ENCODE peak calls at places on chromosomes 6 and 20, in five cellular contexts. One of them, this sample, is unnamed.
A peak's percentile ranks its signal among the peaks of the same experiment; 100 is the strongest.

GRCh38 chr20:33305591-33306057 is 22.6 kb downstream of the BPIFB1 start:
- DNase-seq in CD4-positive, alpha-beta T cell: no peak
- DNase-seq in upper lobe of left lung: no peak
- DNase-seq in OCI-LY7: no peak
- DNase-seq in fibroblast of the aortic adventitia: no peak
- DNase-seq in this sample: no peak

GRCh38 chr6:92538296-92538695 is 881.1 kb downstream of the EPHA7 start:
- DNase-seq in fibroblast of the aortic adventitia: no peak
- DNase-seq in upper lobe of left lung: no peak
- DNase-seq in CD4-positive, alpha-beta T cell: no peak
- DNase-seq in OCI-LY7: no peak
- DNase-seq in this sample: no peak

GRCh38 chr6:125945378-125946141 is 11.0 kb upstream of the HINT3 start:
- DNase-seq in OCI-LY7: no peak
- DNase-seq in fibroblast of the aortic adventitia: peak; percentile 93
- DNase-seq in CD4-positive, alpha-beta T cell: no peak
- DNase-seq in upper lobe of left lung: no peak
- DNase-seq in this sample: no peak

GRCh38 chr6:166417285-166417691 is 34.5 kb upstream of the MPC1 start:
- DNase-seq in fibroblast of the aortic adventitia: no peak
- DNase-seq in CD4-positive, alpha-beta T cell: peak; percentile 44
- DNase-seq in OCI-LY7: no peak
- DNase-seq in upper lobe of left lung: no peak
- DNase-seq in this sample: no peak

GRCh38 chr6:168628732-168629245 is 187.8 kb downstream of the SMOC2 start:
- DNase-seq in OCI-LY7: no peak
- DNase-seq in CD4-positive, alpha-beta T cell: no peak
- DNase-seq in fibroblast of the aortic adventitia: no peak
- DNase-seq in upper lobe of left lung: peak; percentile 56
- DNase-seq in this sample: no peak

GRCh38 chr6:7827142-7827541 is 83.4 kb downstream of the TXNDC5 start:
- DNase-seq in fibroblast of the aortic adventitia: peak; percentile 90
- DNase-seq in upper lobe of left lung: peak; percentile 62
- DNase-seq in OCI-LY7: no peak
- DNase-seq in CD4-positive, alpha-beta T cell: no peak
- DNase-seq in this sample: no peak

GRCh38 chr6:123352279-123352678 is 284.5 kb downstream of the TRDN start:
- DNase-seq in fibroblast of the aortic adventitia: no peak
- DNase-seq in CD4-positive, alpha-beta T cell: no peak
- DNase-seq in OCI-LY7: no peak
- DNase-seq in upper lobe of left lung: no peak
- DNase-seq in this sample: no peak

GRCh38 chr6:119353696-119354095 is 4.1 kb upstream of the MAN1A1 start:
- DNase-seq in CD4-positive, alpha-beta T cell: no peak
- DNase-seq in upper lobe of left lung: no peak
- DNase-seq in OCI-LY7: peak; percentile 34
- DNase-seq in fibroblast of the aortic adventitia: no peak
- DNase-seq in this sample: no peak

GRCh38 chr6:142226731-142227130 is 75.1 kb upstream of the ADGRG6 start:
- DNase-seq in upper lobe of left lung: no peak
- DNase-seq in fibroblast of the aortic adventitia: no peak
- DNase-seq in CD4-positive, alpha-beta T cell: no peak
- DNase-seq in OCI-LY7: no peak
- DNase-seq in this sample: no peak

GRCh38 chr20:17571153-17571527 is 1.3 kb downstream of the DSTN start:
- DNase-seq in CD4-positive, alpha-beta T cell: no peak
- DNase-seq in OCI-LY7: peak; percentile 35
- DNase-seq in fibroblast of the aortic adventitia: peak; percentile 47
- DNase-seq in upper lobe of left lung: no peak
- DNase-seq in this sample: no peak

GRCh38 chr6:13358486-13358885 is 30.1 kb upstream of the TBC1D7 start:
- DNase-seq in OCI-LY7: no peak
- DNase-seq in CD4-positive, alpha-beta T cell: no peak
- DNase-seq in fibroblast of the aortic adventitia: no peak
- DNase-seq in upper lobe of left lung: no peak
- DNase-seq in this sample: no peak

GRCh38 chr6:34333858-34334257 is 58.6 kb downstream of the NUDT3 start:
- DNase-seq in fibroblast of the aortic adventitia: no peak
- DNase-seq in upper lobe of left lung: no peak
- DNase-seq in CD4-positive, alpha-beta T cell: no peak
- DNase-seq in OCI-LY7: no peak
- DNase-seq in this sample: no peak

GRCh38 chr6:46062312-46062711 is 46.7 kb upstream of the CLIC5 start:
- DNase-seq in CD4-positive, alpha-beta T cell: no peak
- DNase-seq in upper lobe of left lung: no peak
- DNase-seq in fibroblast of the aortic adventitia: peak; percentile 35
- DNase-seq in OCI-LY7: no peak
- DNase-seq in this sample: no peak

GRCh38 chr6:149127212-149127611 is 190.3 kb upstream of the TAB2 start:
- DNase-seq in OCI-LY7: no peak
- DNase-seq in fibroblast of the aortic adventitia: peak; percentile 84
- DNase-seq in CD4-positive, alpha-beta T cell: no peak
- DNase-seq in upper lobe of left lung: no peak
- DNase-seq in this sample: no peak

GRCh38 chr6:165231581-165232276 is 77.7 kb downstream of the C6orf118 start:
- DNase-seq in upper lobe of left lung: no peak
- DNase-seq in fibroblast of the aortic adventitia: peak; percentile 71
- DNase-seq in CD4-positive, alpha-beta T cell: no peak
- DNase-seq in OCI-LY7: peak; percentile 3
- DNase-seq in this sample: no peak

GRCh38 chr6:165232277-165232654 is 77.1 kb downstream of the C6orf118 start:
- DNase-seq in upper lobe of left lung: no peak
- DNase-seq in CD4-positive, alpha-beta T cell: no peak
- DNase-seq in fibroblast of the aortic adventitia: no peak
- DNase-seq in OCI-LY7: no peak
- DNase-seq in this sample: no peak

GRCh38 chr6:165227644-165228329 is 81.6 kb downstream of the C6orf118 start:
- DNase-seq in fibroblast of the aortic adventitia: peak; percentile 73
- DNase-seq in OCI-LY7: no peak
- DNase-seq in CD4-positive, alpha-beta T cell: no peak
- DNase-seq in upper lobe of left lung: no peak
- DNase-seq in this sample: no peak

GRCh38 chr6:165231177-165231576 is 78.2 kb downstream of the C6orf118 start:
- DNase-seq in upper lobe of left lung: no peak
- DNase-seq in fibroblast of the aortic adventitia: no peak
- DNase-seq in CD4-positive, alpha-beta T cell: no peak
- DNase-seq in OCI-LY7: no peak
- DNase-seq in this sample: no peak

DNA sequence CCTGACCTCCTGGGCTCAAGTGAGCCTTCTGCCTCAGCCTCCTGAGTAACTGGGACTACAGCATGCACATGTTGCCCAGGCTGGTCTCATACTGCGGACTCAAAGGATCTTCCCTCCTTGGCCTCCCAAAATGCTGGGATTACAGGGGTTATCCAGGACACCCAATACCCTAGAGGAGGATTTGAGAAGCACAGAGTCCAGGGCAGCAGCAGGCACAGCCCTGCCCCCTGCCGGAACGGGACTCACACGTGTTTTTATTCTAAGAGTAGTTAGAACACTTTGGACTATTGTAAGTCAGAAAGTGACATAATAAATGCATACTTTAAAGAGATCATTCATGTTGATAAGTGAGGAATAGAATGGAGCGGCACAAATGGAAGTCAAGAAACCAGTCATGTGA is 80.2 kb downstream of the C6orf118 start:
- DNase-seq in fibroblast of the aortic adventitia: no peak
- DNase-seq in upper lobe of left lung: no peak
- DNase-seq in CD4-positive, alpha-beta T cell: no peak
- DNase-seq in OCI-LY7: no peak
- DNase-seq in this sample: no peak
- TF ChIP-seq CTCF in fibroblast of the aortic adventitia: no peak
- TF ChIP-seq CTCF in upper lobe of left lung: no peak
- TF ChIP-seq CTCF in CD4-positive, alpha-beta T cell: no peak
- TF ChIP-seq CTCF in OCI-LY7: no peak
- TF ChIP-seq CTCF in this sample: no peak

GRCh38 chr6:43262000-43262779 is 18.9 kb downstream of the TTBK1 start:
- DNase-seq in fibroblast of the aortic adventitia: no peak
- DNase-seq in upper lobe of left lung: no peak
- DNase-seq in CD4-positive, alpha-beta T cell: no peak
- DNase-seq in OCI-LY7: no peak
- DNase-seq in this sample: no peak

GRCh38 chr6:43262780-43263313 is 19.6 kb downstream of the TTBK1 start:
- DNase-seq in OCI-LY7: no peak
- DNase-seq in fibroblast of the aortic adventitia: no peak
- DNase-seq in CD4-positive, alpha-beta T cell: no peak
- DNase-seq in upper lobe of left lung: peak; percentile 78
- DNase-seq in this sample: no peak

GRCh38 chr6:43264599-43264998 is 21.3 kb downstream of the TTBK1 start:
- DNase-seq in upper lobe of left lung: no peak
- DNase-seq in OCI-LY7: no peak
- DNase-seq in fibroblast of the aortic adventitia: no peak
- DNase-seq in CD4-positive, alpha-beta T cell: no peak
- DNase-seq in this sample: no peak

GRCh38 chr6:43265564-43265963 is 22.3 kb downstream of the TTBK1 start:
- DNase-seq in OCI-LY7: no peak
- DNase-seq in fibroblast of the aortic adventitia: no peak
- DNase-seq in CD4-positive, alpha-beta T cell: no peak
- DNase-seq in upper lobe of left lung: no peak
- DNase-seq in this sample: no peak

GRCh38 chr6:43263314-43264178 is 20.3 kb downstream of the TTBK1 start:
- DNase-seq in CD4-positive, alpha-beta T cell: peak; percentile 70
- DNase-seq in OCI-LY7: peak; percentile 83
- DNase-seq in upper lobe of left lung: peak; percentile 70
- DNase-seq in fibroblast of the aortic adventitia: peak; percentile 66
- DNase-seq in this sample: peak; percentile 72
- TF ChIP-seq CTCF in CD4-positive, alpha-beta T cell: peak; percentile 72
- TF ChIP-seq CTCF in OCI-LY7: peak; percentile 94
- TF ChIP-seq CTCF in upper lobe of left lung: peak; percentile 69
- TF ChIP-seq CTCF in fibroblast of the aortic adventitia: peak; percentile 81
- TF ChIP-seq CTCF in this sample: peak; percentile 27

GRCh38 chr6:71040841-71041240 is 84.0 kb upstream of the B3GAT2 start:
- DNase-seq in CD4-positive, alpha-beta T cell: no peak
- DNase-seq in fibroblast of the aortic adventitia: no peak
- DNase-seq in upper lobe of left lung: no peak
- DNase-seq in OCI-LY7: no peak
- DNase-seq in this sample: no peak

GRCh38 chr6:71047401-71047800 is 90.5 kb upstream of the B3GAT2 start:
- DNase-seq in CD4-positive, alpha-beta T cell: no peak
- DNase-seq in OCI-LY7: no peak
- DNase-seq in fibroblast of the aortic adventitia: no peak
- DNase-seq in upper lobe of left lung: no peak
- DNase-seq in this sample: no peak

GRCh38 chr6:71045296-71045695 is 88.4 kb upstream of the B3GAT2 start:
- DNase-seq in CD4-positive, alpha-beta T cell: no peak
- DNase-seq in OCI-LY7: no peak
- DNase-seq in fibroblast of the aortic adventitia: no peak
- DNase-seq in upper lobe of left lung: no peak
- DNase-seq in this sample: no peak

GRCh38 chr6:71044753-71045152 is 87.9 kb upstream of the B3GAT2 start:
- DNase-seq in OCI-LY7: no peak
- DNase-seq in fibroblast of the aortic adventitia: no peak
- DNase-seq in upper lobe of left lung: no peak
- DNase-seq in CD4-positive, alpha-beta T cell: no peak
- DNase-seq in this sample: no peak

DNA sequence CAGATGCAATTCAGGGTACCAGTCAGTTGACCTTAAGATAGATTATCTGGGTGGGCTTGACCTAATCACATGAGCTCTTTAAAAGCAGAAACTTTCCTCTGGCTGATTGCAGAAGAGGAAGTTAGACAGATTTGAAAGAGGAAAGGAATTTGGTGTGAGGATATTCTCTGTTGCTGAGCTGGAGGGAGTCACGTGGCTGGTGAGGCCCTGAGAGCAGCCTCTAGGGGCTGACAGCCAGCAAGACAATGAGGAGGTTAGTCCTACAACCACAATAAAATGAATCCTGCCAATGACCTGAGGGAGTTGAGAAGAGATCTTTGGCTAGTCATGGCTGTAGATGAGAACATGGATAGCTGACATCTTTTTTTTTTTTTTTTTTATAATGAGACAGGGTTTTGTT is 87.0 kb upstream of the B3GAT2 start:
- DNase-seq in upper lobe of left lung: no peak
- DNase-seq in fibroblast of the aortic adventitia: no peak
- DNase-seq in CD4-positive, alpha-beta T cell: no peak
- DNase-seq in OCI-LY7: no peak
- DNase-seq in this sample: no peak
- TF ChIP-seq CTCF in upper lobe of left lung: no peak
- TF ChIP-seq CTCF in fibroblast of the aortic adventitia: no peak
- TF ChIP-seq CTCF in CD4-positive, alpha-beta T cell: no peak
- TF ChIP-seq CTCF in OCI-LY7: no peak
- TF ChIP-seq CTCF in this sample: no peak

DNA sequence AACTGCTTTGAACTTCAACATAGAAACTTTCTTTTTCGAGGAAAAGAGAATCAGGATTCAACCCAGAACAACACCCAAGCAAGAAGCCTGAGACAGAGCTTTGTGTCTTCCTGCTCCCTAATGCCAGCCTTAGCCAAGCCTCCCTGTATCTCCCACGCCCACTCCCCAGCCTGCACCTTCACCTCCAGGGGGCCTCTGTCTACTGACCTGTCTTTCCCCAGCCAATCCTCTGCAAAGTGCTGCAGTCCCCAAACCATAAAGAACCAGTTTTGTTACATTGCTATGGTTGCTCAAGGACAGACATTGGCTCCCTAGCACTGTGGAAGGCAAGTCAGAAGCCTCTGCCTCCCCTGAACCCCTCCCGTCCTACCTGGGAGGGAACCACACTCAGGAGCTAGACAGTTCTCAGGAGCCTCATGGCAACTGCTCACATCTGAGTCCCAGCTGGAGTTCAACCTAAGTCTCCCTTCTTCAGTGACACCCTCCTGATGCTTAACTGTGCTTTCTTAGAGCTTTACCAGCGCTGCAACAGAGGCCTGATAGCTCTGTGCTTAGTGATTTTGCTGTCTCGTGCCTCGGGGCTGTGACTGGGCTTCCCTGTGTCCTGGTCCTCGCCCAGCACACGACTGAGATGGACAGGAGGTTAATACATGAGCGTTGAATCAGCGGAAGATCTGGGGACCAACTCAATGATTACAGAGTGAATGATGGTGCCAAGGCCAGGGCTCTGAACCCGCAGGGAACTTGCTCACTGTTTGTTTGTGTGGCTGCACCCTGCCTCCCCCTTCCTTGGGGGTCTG is 101.5 kb upstream of the DUSP22 start:
- DNase-seq in upper lobe of left lung: no peak
- DNase-seq in fibroblast of the aortic adventitia: no peak
- DNase-seq in OCI-LY7: peak; percentile 61
- DNase-seq in CD4-positive, alpha-beta T cell: no peak
- DNase-seq in this sample: no peak
- TF ChIP-seq CTCF in upper lobe of left lung: no peak
- TF ChIP-seq CTCF in fibroblast of the aortic adventitia: no peak
- TF ChIP-seq CTCF in OCI-LY7: peak; percentile 73
- TF ChIP-seq CTCF in CD4-positive, alpha-beta T cell: no peak
- TF ChIP-seq CTCF in this sample: no peak

GRCh38 chr20:38313676-38314075 is 9.7 kb downstream of the BPI start:
- DNase-seq in CD4-positive, alpha-beta T cell: no peak
- DNase-seq in fibroblast of the aortic adventitia: no peak
- DNase-seq in upper lobe of left lung: no peak
- DNase-seq in OCI-LY7: no peak
- DNase-seq in this sample: no peak

GRCh38 chr20:38317422-38317821 is 13.5 kb downstream of the BPI start:
- DNase-seq in fibroblast of the aortic adventitia: no peak
- DNase-seq in CD4-positive, alpha-beta T cell: no peak
- DNase-seq in upper lobe of left lung: no peak
- DNase-seq in OCI-LY7: no peak
- DNase-seq in this sample: no peak

GRCh38 chr20:38311100-38311499 is 7.1 kb downstream of the BPI start:
- DNase-seq in OCI-LY7: no peak
- DNase-seq in upper lobe of left lung: no peak
- DNase-seq in CD4-positive, alpha-beta T cell: no peak
- DNase-seq in fibroblast of the aortic adventitia: no peak
- DNase-seq in this sample: no peak

GRCh38 chr20:38316341-38316740 is 12.4 kb downstream of the BPI start:
- DNase-seq in upper lobe of left lung: no peak
- DNase-seq in CD4-positive, alpha-beta T cell: no peak
- DNase-seq in OCI-LY7: no peak
- DNase-seq in fibroblast of the aortic adventitia: no peak
- DNase-seq in this sample: no peak

GRCh38 chr20:38315290-38315966 is 11.5 kb downstream of the BPI start:
- DNase-seq in fibroblast of the aortic adventitia: peak; percentile 42
- DNase-seq in OCI-LY7: no peak
- DNase-seq in CD4-positive, alpha-beta T cell: no peak
- DNase-seq in upper lobe of left lung: no peak
- DNase-seq in this sample: no peak
- TF ChIP-seq CTCF in fibroblast of the aortic adventitia: peak; percentile 28
- TF ChIP-seq CTCF in OCI-LY7: no peak
- TF ChIP-seq CTCF in CD4-positive, alpha-beta T cell: no peak
- TF ChIP-seq CTCF in upper lobe of left lung: no peak
- TF ChIP-seq CTCF in this sample: no peak

This sample was measured in activated B cell treated with CpG ODN at 0.5 μM for 24 hours.